ENCODE peak calls at places on chromosome 6, in ten cellular contexts. One of them, this sample, is unnamed.

GRCh38 chr6:10643214-10643641 is 51.2 kb downstream of the C6orf52 start:
- DNase-seq in stimulated activated CD4-positive, alpha-beta T cell treated with anti-CD3 and anti-CD28 coated beads, Interleukin-2, amount 100 ng/mL, for 24 hours: no peak
- DNase-seq in CD8-positive, alpha-beta T cell: no peak
- DNase-seq in choroid plexus epithelial cell: no peak
- DNase-seq in tibial artery: no peak
- DNase-seq in HEK293T: no peak
- DNase-seq in GM23248: no peak
- DNase-seq in sigmoid colon: no peak
- DNase-seq in amniotic stem cell: no peak
- DNase-seq in NCI-H1092: no peak
- DNase-seq in this sample: no peak

GRCh38 chr6:37283786-37284185 is 25.8 kb upstream of the TMEM217 start:
- DNase-seq in amniotic stem cell: no peak
- DNase-seq in sigmoid colon: peak; percentile 87
- DNase-seq in NCI-H1092: no peak
- DNase-seq in stimulated activated CD4-positive, alpha-beta T cell treated with anti-CD3 and anti-CD28 coated beads, Interleukin-2, amount 100 ng/mL, for 24 hours: no peak
- DNase-seq in choroid plexus epithelial cell: no peak
- DNase-seq in tibial artery: peak; percentile 92
- DNase-seq in CD8-positive, alpha-beta T cell: no peak
- DNase-seq in GM23248: peak; percentile 61
- DNase-seq in HEK293T: no peak
- DNase-seq in this sample: no peak

GRCh38 chr6:112061605-112062004 is 7.7 kb downstream of the CCN6 start:
- DNase-seq in stimulated activated CD4-positive, alpha-beta T cell treated with anti-CD3 and anti-CD28 coated beads, Interleukin-2, amount 100 ng/mL, for 24 hours: no peak
- DNase-seq in NCI-H1092: no peak
- DNase-seq in GM23248: peak; percentile 70
- DNase-seq in tibial artery: no peak
- DNase-seq in CD8-positive, alpha-beta T cell: no peak
- DNase-seq in amniotic stem cell: no peak
- DNase-seq in choroid plexus epithelial cell: peak; percentile 66
- DNase-seq in sigmoid colon: no peak
- DNase-seq in HEK293T: no peak
- DNase-seq in this sample: no peak

GRCh38 chr6:27911953-27912446 is at the start of gene OR2B2:
- DNase-seq in HEK293T: no peak
- DNase-seq in choroid plexus epithelial cell: peak; percentile 1
- DNase-seq in NCI-H1092: no peak
- DNase-seq in stimulated activated CD4-positive, alpha-beta T cell treated with anti-CD3 and anti-CD28 coated beads, Interleukin-2, amount 100 ng/mL, for 24 hours: no peak
- DNase-seq in sigmoid colon: no peak
- DNase-seq in GM23248: no peak
- DNase-seq in CD8-positive, alpha-beta T cell: no peak
- DNase-seq in tibial artery: no peak
- DNase-seq in amniotic stem cell: no peak
- DNase-seq in this sample: no peak

GRCh38 chr6:46509063-46509462 is 17.8 kb upstream of the RCAN2 start:
- DNase-seq in sigmoid colon: no peak
- DNase-seq in HEK293T: no peak
- DNase-seq in NCI-H1092: no peak
- DNase-seq in CD8-positive, alpha-beta T cell: no peak
- DNase-seq in tibial artery: no peak
- DNase-seq in GM23248: no peak
- DNase-seq in choroid plexus epithelial cell: no peak
- DNase-seq in amniotic stem cell: no peak
- DNase-seq in stimulated activated CD4-positive, alpha-beta T cell treated with anti-CD3 and anti-CD28 coated beads, Interleukin-2, amount 100 ng/mL, for 24 hours: no peak
- DNase-seq in this sample: no peak

GRCh38 chr6:109441069-109441816 is 719 bp downstream of the SMPD2 start:
- DNase-seq in amniotic stem cell: no peak
- DNase-seq in sigmoid colon: peak; percentile 76
- DNase-seq in NCI-H1092: peak; percentile 13
- DNase-seq in HEK293T: peak; percentile 61
- DNase-seq in stimulated activated CD4-positive, alpha-beta T cell treated with anti-CD3 and anti-CD28 coated beads, Interleukin-2, amount 100 ng/mL, for 24 hours: peak; percentile 50
- DNase-seq in CD8-positive, alpha-beta T cell: no peak
- DNase-seq in choroid plexus epithelial cell: peak; percentile 72
- DNase-seq in GM23248: peak; percentile 79
- DNase-seq in tibial artery: peak; percentile 80
- DNase-seq in this sample: peak; percentile 77

GRCh38 chr6:18415671-18416340 is 28.7 kb downstream of the RNF144B start:
- DNase-seq in tibial artery: no peak
- DNase-seq in amniotic stem cell: no peak
- DNase-seq in choroid plexus epithelial cell: peak; percentile 45
- DNase-seq in NCI-H1092: no peak
- DNase-seq in GM23248: peak; percentile 48
- DNase-seq in stimulated activated CD4-positive, alpha-beta T cell treated with anti-CD3 and anti-CD28 coated beads, Interleukin-2, amount 100 ng/mL, for 24 hours: no peak
- DNase-seq in HEK293T: no peak
- DNase-seq in CD8-positive, alpha-beta T cell: no peak
- DNase-seq in sigmoid colon: no peak
- DNase-seq in this sample: no peak

GRCh38 chr6:170459451-170459850 is 93.7 kb downstream of the PSMB1 start:
- DNase-seq in stimulated activated CD4-positive, alpha-beta T cell treated with anti-CD3 and anti-CD28 coated beads, Interleukin-2, amount 100 ng/mL, for 24 hours: peak; percentile 24
- DNase-seq in CD8-positive, alpha-beta T cell: no peak
- DNase-seq in choroid plexus epithelial cell: peak; percentile 75
- DNase-seq in HEK293T: no peak
- DNase-seq in tibial artery: no peak
- DNase-seq in sigmoid colon: no peak
- DNase-seq in GM23248: peak; percentile 71
- DNase-seq in amniotic stem cell: no peak
- DNase-seq in NCI-H1092: no peak
- DNase-seq in this sample: no peak

GRCh38 chr6:72760130-72760793 is 138.4 kb downstream of the KCNQ5 start:
- DNase-seq in sigmoid colon: no peak
- DNase-seq in HEK293T: no peak
- DNase-seq in amniotic stem cell: no peak
- DNase-seq in GM23248: peak; percentile 31
- DNase-seq in stimulated activated CD4-positive, alpha-beta T cell treated with anti-CD3 and anti-CD28 coated beads, Interleukin-2, amount 100 ng/mL, for 24 hours: no peak
- DNase-seq in CD8-positive, alpha-beta T cell: no peak
- DNase-seq in tibial artery: no peak
- DNase-seq in choroid plexus epithelial cell: peak; percentile 28
- DNase-seq in NCI-H1092: no peak
- DNase-seq in this sample: no peak

GRCh38 chr6:135880066-135880972 is 28.8 kb downstream of the PDE7B start:
- DNase-seq in sigmoid colon: no peak
- DNase-seq in NCI-H1092: no peak
- DNase-seq in stimulated activated CD4-positive, alpha-beta T cell treated with anti-CD3 and anti-CD28 coated beads, Interleukin-2, amount 100 ng/mL, for 24 hours: peak; percentile 33
- DNase-seq in amniotic stem cell: no peak
- DNase-seq in GM23248: peak; percentile 65
- DNase-seq in choroid plexus epithelial cell: peak; percentile 91
- DNase-seq in CD8-positive, alpha-beta T cell: peak; percentile 24
- DNase-seq in HEK293T: no peak
- DNase-seq in tibial artery: no peak
- DNase-seq in this sample: no peak

GRCh38 chr6:158559895-158560786 is at the start of gene TMEM181:
- DNase-seq in CD8-positive, alpha-beta T cell: peak; percentile 72
- DNase-seq in amniotic stem cell: peak; percentile 72
- DNase-seq in NCI-H1092: peak; percentile 60
- DNase-seq in stimulated activated CD4-positive, alpha-beta T cell treated with anti-CD3 and anti-CD28 coated beads, Interleukin-2, amount 100 ng/mL, for 24 hours: peak; percentile 91
- DNase-seq in choroid plexus epithelial cell: peak; percentile 84
- DNase-seq in HEK293T: peak; percentile 92
- DNase-seq in sigmoid colon: peak; percentile 90
- DNase-seq in tibial artery: peak; percentile 90
- DNase-seq in GM23248: peak; percentile 96
- DNase-seq in this sample: peak; percentile 87

GRCh38 chr6:53752856-53753255 is 41.9 kb upstream of the LRRC1 start:
- DNase-seq in NCI-H1092: no peak
- DNase-seq in stimulated activated CD4-positive, alpha-beta T cell treated with anti-CD3 and anti-CD28 coated beads, Interleukin-2, amount 100 ng/mL, for 24 hours: no peak
- DNase-seq in choroid plexus epithelial cell: peak; percentile 55
- DNase-seq in sigmoid colon: no peak
- DNase-seq in HEK293T: no peak
- DNase-seq in GM23248: peak; percentile 89
- DNase-seq in amniotic stem cell: peak; percentile 40
- DNase-seq in CD8-positive, alpha-beta T cell: no peak
- DNase-seq in tibial artery: no peak
- DNase-seq in this sample: no peak

GRCh38 chr6:136757150-136757549 is 35.1 kb downstream of the MAP3K5 start:
- DNase-seq in tibial artery: no peak
- DNase-seq in choroid plexus epithelial cell: peak; percentile 70
- DNase-seq in amniotic stem cell: no peak
- DNase-seq in stimulated activated CD4-positive, alpha-beta T cell treated with anti-CD3 and anti-CD28 coated beads, Interleukin-2, amount 100 ng/mL, for 24 hours: no peak
- DNase-seq in NCI-H1092: no peak
- DNase-seq in GM23248: peak; percentile 20
- DNase-seq in CD8-positive, alpha-beta T cell: no peak
- DNase-seq in HEK293T: no peak
- DNase-seq in sigmoid colon: no peak
- DNase-seq in this sample: no peak

GRCh38 chr6:15791401-15792137 is 128.7 kb upstream of the DTNBP1 start:
- DNase-seq in NCI-H1092: no peak
- DNase-seq in GM23248: peak; percentile 26
- DNase-seq in HEK293T: no peak
- DNase-seq in stimulated activated CD4-positive, alpha-beta T cell treated with anti-CD3 and anti-CD28 coated beads, Interleukin-2, amount 100 ng/mL, for 24 hours: no peak
- DNase-seq in choroid plexus epithelial cell: no peak
- DNase-seq in sigmoid colon: no peak
- DNase-seq in tibial artery: no peak
- DNase-seq in CD8-positive, alpha-beta T cell: no peak
- DNase-seq in amniotic stem cell: no peak
- DNase-seq in this sample: peak; percentile 1

GRCh38 chr6:34618430-34619182 is 62.5 kb upstream of the SPDEF start:
- DNase-seq in NCI-H1092: no peak
- DNase-seq in sigmoid colon: no peak
- DNase-seq in tibial artery: no peak
- DNase-seq in stimulated activated CD4-positive, alpha-beta T cell treated with anti-CD3 and anti-CD28 coated beads, Interleukin-2, amount 100 ng/mL, for 24 hours: no peak
- DNase-seq in amniotic stem cell: no peak
- DNase-seq in CD8-positive, alpha-beta T cell: no peak
- DNase-seq in choroid plexus epithelial cell: no peak
- DNase-seq in GM23248: no peak
- DNase-seq in HEK293T: no peak
- DNase-seq in this sample: no peak

GRCh38 chr6:139932671-139933070 is 558.2 kb upstream of the CITED2 start:
- DNase-seq in stimulated activated CD4-positive, alpha-beta T cell treated with anti-CD3 and anti-CD28 coated beads, Interleukin-2, amount 100 ng/mL, for 24 hours: no peak
- DNase-seq in GM23248: no peak
- DNase-seq in amniotic stem cell: no peak
- DNase-seq in choroid plexus epithelial cell: no peak
- DNase-seq in HEK293T: no peak
- DNase-seq in NCI-H1092: no peak
- DNase-seq in CD8-positive, alpha-beta T cell: no peak
- DNase-seq in tibial artery: no peak
- DNase-seq in sigmoid colon: no peak
- DNase-seq in this sample: no peak

GRCh38 chr6:17831135-17831534 is 124.4 kb upstream of the NUP153 start:
- DNase-seq in CD8-positive, alpha-beta T cell: no peak
- DNase-seq in GM23248: peak; percentile 88
- DNase-seq in tibial artery: no peak
- DNase-seq in amniotic stem cell: no peak
- DNase-seq in stimulated activated CD4-positive, alpha-beta T cell treated with anti-CD3 and anti-CD28 coated beads, Interleukin-2, amount 100 ng/mL, for 24 hours: no peak
- DNase-seq in sigmoid colon: no peak
- DNase-seq in NCI-H1092: no peak
- DNase-seq in HEK293T: no peak
- DNase-seq in choroid plexus epithelial cell: peak; percentile 31
- DNase-seq in this sample: no peak

GRCh38 chr6:152206072-152206818 is 398.8 kb downstream of the ESR1 start:
- DNase-seq in amniotic stem cell: no peak
- DNase-seq in tibial artery: no peak
- DNase-seq in sigmoid colon: peak; percentile 58
- DNase-seq in GM23248: peak; percentile 48
- DNase-seq in stimulated activated CD4-positive, alpha-beta T cell treated with anti-CD3 and anti-CD28 coated beads, Interleukin-2, amount 100 ng/mL, for 24 hours: peak; percentile 67
- DNase-seq in choroid plexus epithelial cell: peak; percentile 59
- DNase-seq in HEK293T: peak; percentile 48
- DNase-seq in NCI-H1092: no peak
- DNase-seq in CD8-positive, alpha-beta T cell: no peak
- DNase-seq in this sample: peak; percentile 12

GRCh38 chr6:108942556-108943492 is 94.6 kb downstream of the ARMC2 start:
- DNase-seq in GM23248: no peak
- DNase-seq in CD8-positive, alpha-beta T cell: peak; percentile 27
- DNase-seq in choroid plexus epithelial cell: no peak
- DNase-seq in NCI-H1092: no peak
- DNase-seq in sigmoid colon: no peak
- DNase-seq in stimulated activated CD4-positive, alpha-beta T cell treated with anti-CD3 and anti-CD28 coated beads, Interleukin-2, amount 100 ng/mL, for 24 hours: peak; percentile 55
- DNase-seq in HEK293T: no peak
- DNase-seq in amniotic stem cell: no peak
- DNase-seq in tibial artery: no peak
- DNase-seq in this sample: no peak

GRCh38 chr6:78810698-78811097 is 56.7 kb upstream of the IRAK1BP1 start:
- DNase-seq in GM23248: peak; percentile 83
- DNase-seq in CD8-positive, alpha-beta T cell: no peak
- DNase-seq in choroid plexus epithelial cell: peak; percentile 16
- DNase-seq in stimulated activated CD4-positive, alpha-beta T cell treated with anti-CD3 and anti-CD28 coated beads, Interleukin-2, amount 100 ng/mL, for 24 hours: no peak
- DNase-seq in sigmoid colon: no peak
- DNase-seq in amniotic stem cell: no peak
- DNase-seq in NCI-H1092: no peak
- DNase-seq in tibial artery: no peak
- DNase-seq in HEK293T: no peak
- DNase-seq in this sample: no peak

GRCh38 chr6:33093857-33094256 is 18.1 kb downstream of the HLA-DPB1 start:
- DNase-seq in amniotic stem cell: no peak
- DNase-seq in choroid plexus epithelial cell: no peak
- DNase-seq in NCI-H1092: no peak
- DNase-seq in HEK293T: no peak
- DNase-seq in stimulated activated CD4-positive, alpha-beta T cell treated with anti-CD3 and anti-CD28 coated beads, Interleukin-2, amount 100 ng/mL, for 24 hours: no peak
- DNase-seq in CD8-positive, alpha-beta T cell: no peak
- DNase-seq in tibial artery: no peak
- DNase-seq in sigmoid colon: no peak
- DNase-seq in GM23248: no peak
- DNase-seq in this sample: no peak

GRCh38 chr6:84220809-84221409 is 6.5 kb downstream of the CEP162 start:
- DNase-seq in sigmoid colon: no peak
- DNase-seq in GM23248: peak; percentile 49
- DNase-seq in HEK293T: no peak
- DNase-seq in stimulated activated CD4-positive, alpha-beta T cell treated with anti-CD3 and anti-CD28 coated beads, Interleukin-2, amount 100 ng/mL, for 24 hours: no peak
- DNase-seq in CD8-positive, alpha-beta T cell: no peak
- DNase-seq in amniotic stem cell: no peak
- DNase-seq in choroid plexus epithelial cell: peak; percentile 63
- DNase-seq in NCI-H1092: no peak
- DNase-seq in tibial artery: no peak
- DNase-seq in this sample: no peak

GRCh38 chr6:10740061-10740460 is 7.5 kb upstream of the TMEM14B start:
- DNase-seq in sigmoid colon: no peak
- DNase-seq in GM23248: no peak
- DNase-seq in choroid plexus epithelial cell: no peak
- DNase-seq in tibial artery: no peak
- DNase-seq in CD8-positive, alpha-beta T cell: no peak
- DNase-seq in HEK293T: no peak
- DNase-seq in amniotic stem cell: no peak
- DNase-seq in stimulated activated CD4-positive, alpha-beta T cell treated with anti-CD3 and anti-CD28 coated beads, Interleukin-2, amount 100 ng/mL, for 24 hours: no peak
- DNase-seq in NCI-H1092: no peak
- DNase-seq in this sample: no peak

GRCh38 chr6:150813319-150813992 is 52.0 kb upstream of the MTHFD1L start:
- DNase-seq in tibial artery: no peak
- DNase-seq in amniotic stem cell: no peak
- DNase-seq in NCI-H1092: no peak
- DNase-seq in choroid plexus epithelial cell: peak; percentile 7
- DNase-seq in sigmoid colon: no peak
- DNase-seq in CD8-positive, alpha-beta T cell: no peak
- DNase-seq in HEK293T: no peak
- DNase-seq in GM23248: peak; percentile 82
- DNase-seq in stimulated activated CD4-positive, alpha-beta T cell treated with anti-CD3 and anti-CD28 coated beads, Interleukin-2, amount 100 ng/mL, for 24 hours: peak; percentile 42
- DNase-seq in this sample: no peak

This sample was measured in HuH-7.